ENCODE peak calls at places on chromosomes 11 and 22, in four cellular contexts. D, F, A and L are unnamed samples.
A peak's percentile ranks its signal among the peaks of the same experiment; 100 is the strongest.

GRCh38 chr11:107770546-107770945 is 58.7 kb upstream of the SLN start:
- DNase-seq in D (no peak), F (no peak), A (no peak), L (no peak)

GRCh38 chr11:131840542-131840941 is 470.1 kb downstream of the NTM start:
- DNase-seq in D (no peak), F (no peak), A (no peak), L (no peak)

GRCh38 chr11:109508185-109508584 is 86.2 kb downstream of the C11orf87 start:
- DNase-seq in D (no peak), F (no peak), A (no peak), L (no peak)

GRCh38 chr11:1118755-1119275 is 38.9 kb upstream of the MUC5AC start:
- DNase-seq in D (no peak), F (no peak), A (no peak), L (no peak)

GRCh38 chr11:34987617-34988016 is 71.2 kb downstream of the PDHX start:
- DNase-seq in D (no peak), F (no peak), A (no peak), L (no peak)

GRCh38 chr11:16278273-16278672 is 78.1 kb downstream of the SOX6 start:
- DNase-seq in D (no peak), F (no peak), A (no peak), L (no peak)

GRCh38 chr22:23223566-23224317 is 43.4 kb downstream of the BCR start:
- DNase-seq in D (no peak), F (peak; percentile 48), A (no peak), L (no peak)

GRCh38 chr11:6402561-6402981 is 12.3 kb downstream of the SMPD1 start:
- DNase-seq in D (no peak), F (no peak), A (no peak), L (no peak)

GRCh38 chr11:66020212-66020611 is 6.1 kb downstream of the CATSPER1 start:
- DNase-seq in D (no peak), F (no peak), A (no peak), L (no peak)

GRCh38 chr11:69682221-69682620 is 7.1 kb upstream of the LTO1 start:
- DNase-seq in D (no peak), F (no peak), A (no peak), L (no peak)

GRCh38 chr11:70688142-70688541 is 289.8 kb downstream of the CTTN start:
- DNase-seq in D (no peak), F (peak; percentile 32), A (no peak), L (no peak)

GRCh38 chr22:45188779-45189178 is 25.1 kb downstream of the NUP50 start:
- DNase-seq in D (no peak), F (no peak), A (no peak), L (no peak)

GRCh38 chr11:44530413-44531115 is 34.9 kb upstream of the CD82 start:
- DNase-seq in D (no peak), F (no peak), A (no peak), L (no peak)

GRCh38 chr11:62536301-62536957 is 10.2 kb downstream of the AHNAK start:
- DNase-seq in D (no peak), F (no peak), A (no peak), L (no peak)

GRCh38 chr22:35156945-35157344 is 91.0 kb downstream of the ISX start:
- DNase-seq in D (no peak), F (no peak), A (no peak), L (peak; percentile 45)

GRCh38 chr11:61888043-61888442 is 3.3 kb downstream of the FADS3 start:
- DNase-seq in D (peak; percentile 59), F (peak; percentile 93), A (no peak), L (peak; percentile 68)

GRCh38 chr11:2818503-2818902 is 67.1 kb downstream of the CDKN1C start:
- DNase-seq in D (no peak), F (peak; percentile 59), A (no peak), L (no peak)

GRCh38 chr11:6156628-6157367 is 13.3 kb downstream of the OR52B2 start:
- DNase-seq in D (no peak), F (no peak), A (no peak), L (no peak)

GRCh38 chr22:17205432-17205831 is 13.8 kb downstream of the ADA2 start:
- DNase-seq in D (no peak), F (peak; percentile 2), A (no peak), L (no peak)

GRCh38 chr11:75780888-75781287 is 12.3 kb downstream of the DGAT2 start:
- DNase-seq in D (no peak), F (peak; percentile 47), A (no peak), L (no peak)

GRCh38 chr11:67648140-67648795 is 2.3 kb downstream of the ACY3 start:
- DNase-seq in D (no peak), F (no peak), A (peak; percentile 59), L (no peak)

GRCh38 chr11:132655187-132655855 is 877.0 kb downstream of the OPCML start:
- DNase-seq in D (no peak), F (no peak), A (no peak), L (no peak)

GRCh38 chr11:23789938-23790371 is 706.9 kb upstream of the LUZP2 start:
- DNase-seq in D (no peak), F (no peak), A (no peak), L (no peak)

GRCh38 chr11:41459602-41460405 is at the start of gene LRRC4C:
- DNase-seq in D (no peak), F (no peak), A (no peak), L (no peak)

GRCh38 chr11:123351375-123351774 is 78.7 kb upstream of the GRAMD1B start:
- DNase-seq in D (no peak), F (peak; percentile 78), A (no peak), L (no peak)

GRCh38 chr11:126829716-126830115 is 170.9 kb downstream of the KIRREL3 start:
- DNase-seq in D (no peak), F (no peak), A (no peak), L (no peak)

GRCh38 chr11:47518212-47518959 is 34.5 kb downstream of the CELF1 start:
- DNase-seq in D (no peak), F (no peak), A (no peak), L (no peak)
- H3K27ac ChIP-seq in D (no peak overlapping the region), F (no peak overlapping the region), A (no peak overlapping the region), L (peak overlapping the region; percentile 13)

GRCh38 chr22:44026066-44026629 is 2.0 kb downstream of the PARVB start:
- DNase-seq in D (no peak), F (no peak), A (no peak), L (no peak)

GRCh38 chr22:44026630-44027511 is 2.8 kb downstream of the PARVB start:
- DNase-seq in D (peak; percentile 72), F (peak; percentile 87), A (no peak), L (peak; percentile 75)

GRCh38 chr22:44025171-44026065 is 1.3 kb downstream of the PARVB start:
- DNase-seq in D (peak; percentile 40), F (peak; percentile 84), A (no peak), L (no peak)

GRCh38 chr22:44023404-44024287 is 456 bp upstream of the PARVB start:
- DNase-seq in D (no peak), F (peak; percentile 87), A (no peak), L (no peak)

GRCh38 chr22:44024288-44024908 is at the start of gene PARVB:
- DNase-seq in D (no peak), F (peak; percentile 79), A (no peak), L (no peak)
- H3K4me1 ChIP-seq in D (peaks cover 12% of the 10 kb centered on the region), F (no peaks in the 10 kb centered on the region), A (peaks cover 41% of the 10 kb centered on the region), L (peaks cover 13% of the 10 kb centered on the region)

GRCh38 chr22:43110444-43110926 is at the start of gene BIK:
- DNase-seq in D (peak; percentile 17), F (peak; percentile 83), A (no peak), L (peak; percentile 41)
- H3K27ac ChIP-seq in D (no peak within 1 kb of the TSS), F (no peak within 1 kb of the TSS), A (peak within 1 kb of the TSS; percentile 58), L (no peak within 1 kb of the TSS)

GRCh38 chr11:95095858-95096587 is 6.4 kb downstream of the ENDOD1 start:
- DNase-seq in D (no peak), F (no peak), A (no peak), L (no peak)
- H3K4me1 ChIP-seq in D (peaks cover 45% of the 10 kb centered on the region), F (peaks cover 24% of the 10 kb centered on the region), A (peaks cover 20% of the 10 kb centered on the region), L (peaks cover 7% of the 10 kb centered on the region)

GRCh38 chr11:118895093-118896039 is 11.7 kb downstream of the CXCR5 start:
- DNase-seq in D (no peak), F (peak; percentile 78), A (no peak), L (no peak)

GRCh38 chr11:118892964-118893363 is 9.3 kb downstream of the CXCR5 start:
- DNase-seq in D (no peak), F (no peak), A (no peak), L (no peak)

GRCh38 chr11:118894192-118894591 is 10.5 kb downstream of the CXCR5 start:
- DNase-seq in D (no peak), F (peak; percentile 55), A (no peak), L (no peak)

GRCh38 chr11:118892515-118892914 is 8.8 kb downstream of the CXCR5 start:
- DNase-seq in D (no peak), F (peak; percentile 64), A (no peak), L (no peak)

DNA sequence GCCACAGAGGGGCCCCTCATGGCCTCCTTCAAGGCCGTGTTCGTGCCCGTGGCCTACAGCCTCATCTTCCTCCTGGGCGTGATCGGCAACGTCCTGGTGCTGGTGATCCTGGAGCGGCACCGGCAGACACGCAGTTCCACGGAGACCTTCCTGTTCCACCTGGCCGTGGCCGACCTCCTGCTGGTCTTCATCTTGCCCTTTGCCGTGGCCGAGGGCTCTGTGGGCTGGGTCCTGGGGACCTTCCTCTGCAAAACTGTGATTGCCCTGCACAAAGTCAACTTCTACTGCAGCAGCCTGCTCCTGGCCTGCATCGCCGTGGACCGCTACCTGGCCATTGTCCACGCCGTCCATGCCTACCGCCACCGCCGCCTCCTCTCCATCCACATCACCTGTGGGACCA is 10.0 kb downstream of the CXCR5 start:
- DNase-seq in D (no peak), F (peak; percentile 71), A (no peak), L (no peak)
- H3K27ac ChIP-seq in D (no peak overlapping the region), F (no peak overlapping the region), A (no peak overlapping the region), L (no peak overlapping the region)